ENCODE peak calls at places on chromosomes 11 and 22, in seven cellular contexts. One of them, this sample, is unnamed. For H3K36me3, the result is how much of the 10 kb centered on the place peaks cover.

GRCh38 chr11:2194877-2195755 is 23.5 kb upstream of the TH start:
- DNase-seq in iPS DF 6.9: no peak
- DNase-seq in HCT116: no peak
- DNase-seq in heart left ventricle: no peak
- DNase-seq in tibial nerve: no peak
- DNase-seq in pancreas: peak
- DNase-seq in suprapubic skin: no peak
- DNase-seq in this sample: peak

GRCh38 chr11:17607572-17608570 is 60.8 kb downstream of the OTOG start:
- DNase-seq in suprapubic skin: no peak
- DNase-seq in heart left ventricle: peak
- DNase-seq in tibial nerve: no peak
- DNase-seq in pancreas: peak
- DNase-seq in HCT116: no peak
- DNase-seq in iPS DF 6.9: no peak
- DNase-seq in this sample: no peak

GRCh38 chr11:125314264-125315087 is 149.9 kb downstream of the PKNOX2 start:
- DNase-seq in heart left ventricle: no peak
- DNase-seq in HCT116: no peak
- DNase-seq in iPS DF 6.9: no peak
- DNase-seq in tibial nerve: no peak
- DNase-seq in suprapubic skin: no peak
- DNase-seq in pancreas: no peak
- DNase-seq in this sample: no peak

GRCh38 chr11:112157274-112157766 is 6.6 kb downstream of the IL18 start:
- DNase-seq in heart left ventricle: no peak
- DNase-seq in iPS DF 6.9: no peak
- DNase-seq in suprapubic skin: no peak
- DNase-seq in HCT116: peak
- DNase-seq in tibial nerve: no peak
- DNase-seq in pancreas: no peak
- DNase-seq in this sample: no peak

GRCh38 chr11:123531325-123531724 is 101.3 kb downstream of the GRAMD1B start:
- DNase-seq in heart left ventricle: no peak
- DNase-seq in tibial nerve: no peak
- DNase-seq in HCT116: no peak
- DNase-seq in pancreas: no peak
- DNase-seq in iPS DF 6.9: no peak
- DNase-seq in suprapubic skin: no peak
- DNase-seq in this sample: no peak

GRCh38 chr11:71453021-71453910 is at the start of gene NADSYN1:
- DNase-seq in heart left ventricle: peak
- DNase-seq in HCT116: peak
- DNase-seq in suprapubic skin: peak
- DNase-seq in pancreas: peak
- DNase-seq in iPS DF 6.9: peak
- DNase-seq in tibial nerve: peak
- DNase-seq in this sample: peak

GRCh38 chr11:95883381-95883780 is 40.5 kb downstream of the MTMR2 start:
- DNase-seq in tibial nerve: no peak
- DNase-seq in heart left ventricle: no peak
- DNase-seq in iPS DF 6.9: no peak
- DNase-seq in pancreas: no peak
- DNase-seq in HCT116: no peak
- DNase-seq in suprapubic skin: no peak
- DNase-seq in this sample: no peak

GRCh38 chr11:128695539-128696221 is 1.8 kb downstream of the FLI1 start:
- DNase-seq in iPS DF 6.9: no peak
- DNase-seq in suprapubic skin: no peak
- DNase-seq in heart left ventricle: peak
- DNase-seq in tibial nerve: no peak
- DNase-seq in HCT116: no peak
- DNase-seq in pancreas: no peak
- DNase-seq in this sample: peak

GRCh38 chr22:36587289-36588154 is 58.6 kb upstream of the EIF3D start:
- DNase-seq in pancreas: no peak
- DNase-seq in HCT116: no peak
- DNase-seq in suprapubic skin: no peak
- DNase-seq in tibial nerve: no peak
- DNase-seq in heart left ventricle: no peak
- DNase-seq in iPS DF 6.9: no peak
- DNase-seq in this sample: no peak

GRCh38 chr11:11332141-11332710 is 20.8 kb downstream of the CSNK2A3 start:
- DNase-seq in suprapubic skin: no peak
- DNase-seq in pancreas: no peak
- DNase-seq in HCT116: no peak
- DNase-seq in iPS DF 6.9: no peak
- DNase-seq in heart left ventricle: no peak
- DNase-seq in tibial nerve: no peak
- DNase-seq in this sample: no peak

GRCh38 chr22:44783581-44783980 is 31.2 kb downstream of the ARHGAP8 start:
- DNase-seq in heart left ventricle: no peak
- DNase-seq in pancreas: no peak
- DNase-seq in suprapubic skin: no peak
- DNase-seq in iPS DF 6.9: no peak
- DNase-seq in HCT116: no peak
- DNase-seq in tibial nerve: no peak
- DNase-seq in this sample: no peak

GRCh38 chr11:64121637-64122410 is 44.1 kb downstream of the MACROD1 start:
- DNase-seq in heart left ventricle: no peak
- DNase-seq in pancreas: no peak
- DNase-seq in tibial nerve: no peak
- DNase-seq in suprapubic skin: no peak
- DNase-seq in HCT116: no peak
- DNase-seq in iPS DF 6.9: no peak
- DNase-seq in this sample: no peak

GRCh38 chr22:35601743-35602633 is 15.1 kb downstream of the MB start:
- DNase-seq in tibial nerve: no peak
- DNase-seq in HCT116: no peak
- DNase-seq in pancreas: no peak
- DNase-seq in heart left ventricle: no peak
- DNase-seq in suprapubic skin: no peak
- DNase-seq in iPS DF 6.9: no peak
- DNase-seq in this sample: no peak

GRCh38 chr11:118343981-118344521 is at the start of gene CD3G:
- DNase-seq in pancreas: no peak
- DNase-seq in iPS DF 6.9: no peak
- DNase-seq in suprapubic skin: no peak
- DNase-seq in tibial nerve: no peak
- DNase-seq in HCT116: no peak
- DNase-seq in heart left ventricle: no peak
- DNase-seq in this sample: peak

GRCh38 chr11:71420455-71421241 is 27.5 kb downstream of the DHCR7 start:
- DNase-seq in iPS DF 6.9: peak
- DNase-seq in pancreas: no peak
- DNase-seq in HCT116: peak
- DNase-seq in heart left ventricle: no peak
- DNase-seq in tibial nerve: no peak
- DNase-seq in suprapubic skin: no peak
- DNase-seq in this sample: no peak

GRCh38 chr11:69123593-69124545 is 31.9 kb upstream of the SMIM38 start:
- DNase-seq in heart left ventricle: no peak
- DNase-seq in suprapubic skin: no peak
- DNase-seq in HCT116: no peak
- DNase-seq in iPS DF 6.9: no peak
- DNase-seq in tibial nerve: no peak
- DNase-seq in pancreas: no peak
- DNase-seq in this sample: peak

GRCh38 chr11:43690929-43691328 is 10.4 kb downstream of the HSD17B12 start:
- DNase-seq in suprapubic skin: no peak
- DNase-seq in heart left ventricle: no peak
- DNase-seq in HCT116: no peak
- DNase-seq in iPS DF 6.9: no peak
- DNase-seq in pancreas: no peak
- DNase-seq in tibial nerve: no peak
- DNase-seq in this sample: no peak

GRCh38 chr11:43686207-43686606 is 5.7 kb downstream of the HSD17B12 start:
- DNase-seq in heart left ventricle: no peak
- DNase-seq in suprapubic skin: no peak
- DNase-seq in pancreas: no peak
- DNase-seq in tibial nerve: no peak
- DNase-seq in HCT116: no peak
- DNase-seq in iPS DF 6.9: no peak
- DNase-seq in this sample: no peak

GRCh38 chr11:43689167-43689566 is 8.6 kb downstream of the HSD17B12 start:
- DNase-seq in heart left ventricle: no peak
- DNase-seq in tibial nerve: no peak
- DNase-seq in suprapubic skin: no peak
- DNase-seq in HCT116: no peak
- DNase-seq in iPS DF 6.9: no peak
- DNase-seq in pancreas: no peak
- DNase-seq in this sample: no peak

GRCh38 chr11:43685483-43685882 is 4.9 kb downstream of the HSD17B12 start:
- DNase-seq in suprapubic skin: no peak
- DNase-seq in iPS DF 6.9: no peak
- DNase-seq in tibial nerve: no peak
- DNase-seq in heart left ventricle: no peak
- DNase-seq in HCT116: no peak
- DNase-seq in pancreas: no peak
- DNase-seq in this sample: peak

DNA sequence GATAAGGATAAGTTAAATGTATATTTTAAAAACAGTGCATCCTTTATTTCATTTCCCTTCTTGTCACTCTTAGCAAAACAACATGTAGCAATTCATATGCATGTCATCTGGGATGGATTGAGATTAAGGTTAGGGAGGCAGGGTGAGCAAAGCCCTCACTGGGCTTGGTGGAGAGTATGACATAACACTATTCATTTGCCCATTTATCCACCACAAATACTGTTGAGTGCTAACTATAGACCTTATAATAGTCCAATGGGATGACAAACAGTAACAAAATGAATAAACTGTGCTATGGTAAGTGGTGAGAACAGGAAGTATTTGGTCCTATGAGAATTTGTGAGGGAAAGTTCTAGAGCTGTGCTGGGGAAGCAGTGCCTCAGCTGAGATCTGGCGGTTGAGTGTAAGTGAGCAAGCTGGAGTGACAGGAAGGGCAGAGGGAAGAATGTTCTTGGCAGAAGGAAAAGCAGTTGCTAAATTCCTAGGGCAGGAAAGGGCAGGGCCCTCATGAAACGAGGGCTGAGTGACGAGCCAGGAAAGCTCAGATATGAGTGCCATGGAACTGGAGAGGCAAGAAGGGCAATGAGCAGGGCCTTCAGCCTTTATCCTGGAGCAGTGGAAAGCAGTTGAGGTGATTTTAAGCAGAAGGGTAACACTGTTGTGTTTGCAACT is 6.7 kb downstream of the HSD17B12 start:
- DNase-seq in heart left ventricle: peak
- DNase-seq in iPS DF 6.9: no peak
- DNase-seq in suprapubic skin: no peak
- DNase-seq in HCT116: no peak
- DNase-seq in tibial nerve: no peak
- DNase-seq in pancreas: no peak
- DNase-seq in this sample: no peak
- H3K36me3 ChIP-seq in heart left ventricle: under half
- H3K36me3 ChIP-seq in iPS DF 6.9: under half
- H3K36me3 ChIP-seq in suprapubic skin: under half
- H3K36me3 ChIP-seq in HCT116: under half
- H3K36me3 ChIP-seq in tibial nerve: under half
- H3K36me3 ChIP-seq in pancreas: under half
- H3K36me3 ChIP-seq in this sample: under half

GRCh38 chr11:28794405-28794804 is 686.2 kb downstream of the METTL15 start:
- DNase-seq in tibial nerve: no peak
- DNase-seq in pancreas: no peak
- DNase-seq in iPS DF 6.9: no peak
- DNase-seq in suprapubic skin: no peak
- DNase-seq in HCT116: no peak
- DNase-seq in heart left ventricle: no peak
- DNase-seq in this sample: no peak
- H3K36me3 ChIP-seq in tibial nerve: under half
- H3K36me3 ChIP-seq in pancreas: under half
- H3K36me3 ChIP-seq in iPS DF 6.9: under half
- H3K36me3 ChIP-seq in suprapubic skin: under half
- H3K36me3 ChIP-seq in HCT116: under half
- H3K36me3 ChIP-seq in heart left ventricle: under half
- H3K36me3 ChIP-seq in this sample: under half

DNA sequence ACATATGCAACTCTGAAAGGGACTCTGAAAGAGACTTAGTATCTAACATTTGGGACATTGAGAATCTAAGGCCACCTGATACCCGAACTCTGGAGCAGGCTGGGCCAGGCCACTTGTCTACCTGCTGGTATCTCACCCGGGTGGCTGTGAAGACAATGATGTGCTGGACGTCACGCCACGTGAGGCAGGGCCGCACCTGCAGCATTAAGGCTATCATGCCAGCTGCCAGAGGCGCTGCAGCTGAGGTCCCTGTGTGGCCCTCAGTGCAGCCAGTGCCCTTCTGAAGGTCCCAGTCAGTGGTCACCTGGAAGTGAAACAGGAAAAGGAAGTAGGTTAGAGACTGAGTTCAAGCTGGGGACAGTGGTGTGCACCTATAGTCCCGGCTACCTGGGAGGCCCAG is 12.4 kb downstream of the PCSK7 start:
- DNase-seq in tibial nerve: no peak
- DNase-seq in heart left ventricle: no peak
- DNase-seq in iPS DF 6.9: no peak
- DNase-seq in HCT116: no peak
- DNase-seq in pancreas: no peak
- DNase-seq in suprapubic skin: no peak
- DNase-seq in this sample: no peak
- H3K36me3 ChIP-seq in tibial nerve: half or more
- H3K36me3 ChIP-seq in heart left ventricle: under half
- H3K36me3 ChIP-seq in iPS DF 6.9: under half
- H3K36me3 ChIP-seq in HCT116: under half
- H3K36me3 ChIP-seq in pancreas: under half
- H3K36me3 ChIP-seq in suprapubic skin: half or more
- H3K36me3 ChIP-seq in this sample: half or more

GRCh38 chr11:88280673-88281316 is 56.7 kb downstream of the CTSC start:
- DNase-seq in pancreas: no peak
- DNase-seq in tibial nerve: no peak
- DNase-seq in suprapubic skin: no peak
- DNase-seq in heart left ventricle: no peak
- DNase-seq in iPS DF 6.9: no peak
- DNase-seq in HCT116: no peak
- DNase-seq in this sample: no peak

GRCh38 chr11:88282789-88283188 is 54.7 kb downstream of the CTSC start:
- DNase-seq in iPS DF 6.9: no peak
- DNase-seq in pancreas: no peak
- DNase-seq in HCT116: no peak
- DNase-seq in suprapubic skin: no peak
- DNase-seq in heart left ventricle: no peak
- DNase-seq in tibial nerve: no peak
- DNase-seq in this sample: no peak

GRCh38 chr11:88281317-88281712 is 56.2 kb downstream of the CTSC start:
- DNase-seq in suprapubic skin: no peak
- DNase-seq in HCT116: no peak
- DNase-seq in iPS DF 6.9: no peak
- DNase-seq in tibial nerve: no peak
- DNase-seq in pancreas: no peak
- DNase-seq in heart left ventricle: no peak
- DNase-seq in this sample: no peak

GRCh38 chr11:88288560-88288959 is 49.0 kb downstream of the CTSC start:
- DNase-seq in pancreas: no peak
- DNase-seq in suprapubic skin: no peak
- DNase-seq in heart left ventricle: no peak
- DNase-seq in tibial nerve: no peak
- DNase-seq in HCT116: no peak
- DNase-seq in iPS DF 6.9: no peak
- DNase-seq in this sample: no peak

GRCh38 chr11:88284306-88285057 is 53.1 kb downstream of the CTSC start:
- DNase-seq in tibial nerve: no peak
- DNase-seq in suprapubic skin: no peak
- DNase-seq in heart left ventricle: no peak
- DNase-seq in iPS DF 6.9: no peak
- DNase-seq in HCT116: no peak
- DNase-seq in pancreas: no peak
- DNase-seq in this sample: no peak
- H3K36me3 ChIP-seq in tibial nerve: under half
- H3K36me3 ChIP-seq in suprapubic skin: under half
- H3K36me3 ChIP-seq in heart left ventricle: under half
- H3K36me3 ChIP-seq in iPS DF 6.9: under half
- H3K36me3 ChIP-seq in HCT116: under half
- H3K36me3 ChIP-seq in pancreas: under half
- H3K36me3 ChIP-seq in this sample: under half

This sample was measured in CD4-positive, CD25-positive, alpha-beta regulatory T cell.